ENCODE peak calls at places on chromosomes 2 and 18, in six cellular contexts. D is IMR-90, N is neuronal stem cell, H is H1, P is H9, Y is mesendoderm. U is an unnamed sample.

GRCh38 chr2:23390152-23390551 is 5.2 kb downstream of the KLHL29 start:
- DNase-seq in Y (no peak), D (no peak), N (no peak), P (no peak), H (no peak), U (peak)

GRCh38 chr2:174015428-174015827 is 50.3 kb upstream of the SP3 start:
- DNase-seq in N (no peak), H (no peak), D (no peak), P (no peak), Y (no peak), U (no peak)

GRCh38 chr2:236974206-236974605 is 111.5 kb upstream of the COPS8 start:
- DNase-seq in D (no peak), Y (no peak), N (no peak), P (peak), H (no peak), U (no peak)

GRCh38 chr2:149365826-149366583 is 35.6 kb downstream of the LYPD6 start:
- DNase-seq in Y (peak), P (no peak), N (no peak), H (no peak), D (peak), U (peak)

GRCh38 chr2:95074663-95075439 is 46.8 kb downstream of the MRPS5 start:
- DNase-seq in N (no peak), Y (no peak), D (no peak), P (no peak), H (no peak), U (no peak)

GRCh38 chr18:34809697-34810096 is 99.6 kb downstream of the DTNA start:
- DNase-seq in P (peak), D (peak), N (no peak), Y (peak), H (peak), U (peak)

GRCh38 chr2:230865324-230865765 is 603 bp downstream of the ITM2C start:
- DNase-seq in H (peak), D (no peak), Y (peak), P (no peak), N (no peak), U (peak)

GRCh38 chr2:101309211-101309700 is 755 bp upstream of the RNF149 start:
- DNase-seq in Y (no peak), N (no peak), H (no peak), D (no peak), P (no peak), U (no peak)

GRCh38 chr18:37249895-37250618 is 315.5 kb downstream of the CELF4 start:
- DNase-seq in H (no peak), D (no peak), P (no peak), N (no peak), Y (no peak), U (no peak)

GRCh38 chr2:191176801-191177438 is 26.1 kb upstream of the STAT4 start:
- DNase-seq in P (no peak), H (no peak), Y (no peak), D (no peak), N (no peak), U (no peak)

GRCh38 chr2:179129574-179130238 is 79.8 kb upstream of the CCDC141 start:
- DNase-seq in Y (peak), H (no peak), D (peak), P (no peak), N (no peak), U (peak)

GRCh38 chr2:238473014-238473413 is 46.3 kb downstream of the ASB1 start:
- DNase-seq in D (no peak), H (no peak), P (no peak), N (no peak), Y (no peak), U (no peak)

GRCh38 chr2:16613475-16613874 is 52.2 kb downstream of the CYRIA start:
- DNase-seq in D (no peak), N (no peak), P (no peak), H (no peak), Y (peak), U (no peak)

GRCh38 chr2:118978064-118978463 is 36.1 kb downstream of the MARCO start:
- DNase-seq in D (no peak), Y (no peak), H (no peak), N (no peak), P (peak), U (no peak)

GRCh38 chr2:43437363-43437762 is 158.5 kb downstream of the THADA start:
- DNase-seq in H (no peak), Y (no peak), D (no peak), N (no peak), P (no peak), U (no peak)

GRCh38 chr18:72895548-72895947 is 27.8 kb upstream of the NETO1 start:
- DNase-seq in Y (no peak), H (no peak), P (no peak), D (no peak), N (no peak), U (no peak)

GRCh38 chr2:190406805-190407204 is 1.4 kb upstream of the MFSD6 start:
- DNase-seq in P (no peak), Y (no peak), N (no peak), D (no peak), H (no peak), U (no peak)

GRCh38 chr2:77767388-77768076 is 245.4 kb upstream of the LRRTM4 start:
- DNase-seq in Y (no peak), D (no peak), N (no peak), P (no peak), H (no peak), U (no peak)

GRCh38 chr2:236642584-236643291 is 73.1 kb downstream of the ACKR3 start:
- DNase-seq in Y (peak), D (peak), P (peak), H (no peak), N (no peak), U (peak)

GRCh38 chr2:159070235-159070634 is 101.8 kb downstream of the TANC1 start:
- DNase-seq in H (no peak), D (no peak), Y (no peak), N (no peak), P (no peak), U (no peak)

GRCh38 chr2:174681983-174682577 is 82.2 kb downstream of the CHRNA1 start:
- DNase-seq in Y (no peak), P (peak), N (peak), D (no peak), H (peak), U (peak)

GRCh38 chr2:142112648-142113278 is 18.1 kb downstream of the LRP1B start:
- DNase-seq in H (no peak), P (no peak), Y (peak), N (no peak), D (peak), U (peak)

GRCh38 chr2:232456296-232457120 is 555 bp downstream of the ALPI start:
- DNase-seq in P (peak), Y (no peak), N (no peak), H (no peak), D (no peak), U (no peak)

GRCh38 chr2:20378891-20379519 is 28.4 kb upstream of the PUM2 start:
- DNase-seq in Y (peak), H (peak), N (peak), D (peak), P (peak), U (peak)

GRCh38 chr18:62663731-62664336 is 51.5 kb upstream of the PHLPP1 start:
- DNase-seq in H (no peak), P (no peak), Y (peak), D (peak), N (no peak), U (peak)

GRCh38 chr2:96153291-96153713 is 8.1 kb upstream of the DUSP2 start:
- DNase-seq in D (no peak), N (no peak), Y (no peak), P (peak), H (no peak), U (no peak)

GRCh38 chr2:236089271-236090026 is 78.7 kb downstream of the GBX2 start:
- DNase-seq in D (no peak), Y (no peak), H (no peak), P (no peak), N (no peak), U (no peak)

GRCh38 chr2:7324706-7325105 is 407.5 kb downstream of the RNF144A start:
- DNase-seq in D (no peak), Y (peak), N (no peak), H (peak), P (peak), U (no peak)

GRCh38 chr18:55136864-55137263 is 177.6 kb upstream of the CCDC68 start:
- DNase-seq in H (no peak), Y (no peak), N (no peak), P (no peak), D (peak), U (no peak)

GRCh38 chr2:105396254-105397024 is 2.4 kb downstream of the FHL2 start:
- DNase-seq in Y (peak), H (no peak), D (peak), P (no peak), N (no peak), U (peak)

GRCh38 chr2:73284296-73285161 is at the start of gene FBXO41:
- DNase-seq in P (peak), N (no peak), Y (peak), D (peak), H (peak), U (no peak)

GRCh38 chr2:147428348-147428747 is 416.5 kb upstream of the ACVR2A start:
- DNase-seq in H (no peak), P (no peak), D (no peak), N (no peak), Y (no peak), U (no peak)

GRCh38 chr2:122194546-122194945 is 439.1 kb downstream of the TSN start:
- DNase-seq in P (no peak), H (no peak), D (no peak), N (no peak), Y (peak), U (no peak)

GRCh38 chr2:229313591-229313990 is 42.5 kb upstream of the PID1 start:
- DNase-seq in D (peak), Y (no peak), N (no peak), P (no peak), H (no peak), U (peak)

GRCh38 chr2:42218712-42219111 is 49.6 kb downstream of the EML4 start:
- DNase-seq in H (no peak), D (no peak), P (no peak), Y (no peak), N (no peak), U (no peak)

GRCh38 chr2:42219160-42219559 is 50.0 kb downstream of the EML4 start:
- DNase-seq in H (no peak), Y (no peak), P (no peak), N (no peak), D (no peak), U (no peak)

GRCh38 chr2:42216712-42217111 is 47.6 kb downstream of the EML4 start:
- DNase-seq in H (no peak), Y (no peak), D (peak), N (no peak), P (no peak), U (peak)

GRCh38 chr2:42217914-42218313 is 48.8 kb downstream of the EML4 start:
- DNase-seq in Y (no peak), P (no peak), H (no peak), D (no peak), N (no peak), U (no peak)

DNA sequence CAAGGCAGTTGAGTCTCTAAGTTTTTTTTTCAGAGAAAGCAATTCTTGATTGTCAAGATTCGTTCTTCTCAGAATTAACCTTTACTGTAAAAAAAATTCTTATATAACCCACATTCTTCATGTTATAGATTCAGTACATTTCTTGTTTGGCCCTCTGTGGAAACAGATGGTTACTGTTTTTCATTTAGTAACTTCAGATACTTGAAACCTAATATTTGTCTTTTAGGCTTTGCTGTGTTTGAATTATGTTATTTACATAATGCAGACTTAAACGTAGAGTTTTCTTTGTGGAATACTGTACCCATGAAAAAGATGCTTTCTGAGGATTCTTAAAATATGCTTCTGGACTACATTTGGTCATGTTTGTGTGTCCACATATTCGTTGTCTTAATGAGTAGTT is 48.2 kb downstream of the EML4 start:
- DNase-seq in N (no peak), P (no peak), D (no peak), Y (no peak), H (no peak), U (no peak)
- H3K4me2 ChIP-seq in N (no peak), P (no peak), D (no peak), Y (no peak), H (no peak), U (no peak)

GRCh38 chr2:128554151-128554769 is 235.6 kb upstream of the HS6ST1 start:
- DNase-seq in N (no peak), D (no peak), Y (no peak), P (no peak), H (no peak), U (no peak)
- H2BK15ac ChIP-seq in N (peak), D (no peak), Y (no peak), P (no peak), H (peak), U (no peak)

GRCh38 chr2:29837925-29838324 is 83.5 kb downstream of the ALK start:
- DNase-seq in P (no peak), D (no peak), H (no peak), Y (no peak), N (no peak), U (no peak)

GRCh38 chr2:29844713-29845320 is 76.6 kb downstream of the ALK start:
- DNase-seq in N (no peak), Y (no peak), P (no peak), H (no peak), D (no peak), U (no peak)

GRCh38 chr2:29839306-29839705 is 82.1 kb downstream of the ALK start:
- DNase-seq in N (no peak), H (no peak), P (no peak), Y (no peak), D (no peak), U (no peak)

GRCh38 chr2:29841386-29842004 is 79.9 kb downstream of the ALK start:
- DNase-seq in N (peak), H (peak), Y (peak), D (peak), P (peak), U (peak)
- H4K8ac ChIP-seq in N (no peak), H (no peak), Y (no peak), D (no peak), P (no peak), U (no peak)

GRCh38 chr2:129641371-129641770 is 338.1 kb upstream of the RAB6C start:
- DNase-seq in P (no peak), Y (no peak), D (no peak), H (no peak), N (no peak), U (no peak)
- H3K4me2 ChIP-seq in P (no peak), Y (no peak), D (no peak), H (no peak), N (no peak), U (no peak)

DNA sequence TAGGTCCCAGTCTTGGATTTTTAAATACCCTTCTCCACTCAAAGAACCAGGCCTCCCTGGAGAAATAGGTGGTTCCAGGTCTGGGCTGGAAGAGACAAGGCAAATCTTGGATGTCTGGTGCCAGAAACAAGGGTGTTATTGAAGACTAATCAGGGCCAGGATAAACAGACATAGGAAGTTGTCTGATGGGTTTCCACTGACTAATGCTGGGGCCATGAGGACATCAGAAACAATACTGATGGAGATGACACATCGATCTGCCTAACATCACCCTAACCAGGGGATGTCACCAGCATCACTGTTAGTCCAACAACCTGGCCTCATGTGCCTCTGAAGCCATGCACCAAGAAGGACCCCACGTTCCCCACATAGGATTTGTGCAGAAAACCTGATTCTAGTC is 42.5 kb upstream of the GLI2 start:
- DNase-seq in N (no peak), H (no peak), P (no peak), D (peak), Y (no peak), U (peak)
- H2BK15ac ChIP-seq in N (no peak), H (no peak), P (no peak), D (no peak), Y (no peak), U (no peak)

DNA sequence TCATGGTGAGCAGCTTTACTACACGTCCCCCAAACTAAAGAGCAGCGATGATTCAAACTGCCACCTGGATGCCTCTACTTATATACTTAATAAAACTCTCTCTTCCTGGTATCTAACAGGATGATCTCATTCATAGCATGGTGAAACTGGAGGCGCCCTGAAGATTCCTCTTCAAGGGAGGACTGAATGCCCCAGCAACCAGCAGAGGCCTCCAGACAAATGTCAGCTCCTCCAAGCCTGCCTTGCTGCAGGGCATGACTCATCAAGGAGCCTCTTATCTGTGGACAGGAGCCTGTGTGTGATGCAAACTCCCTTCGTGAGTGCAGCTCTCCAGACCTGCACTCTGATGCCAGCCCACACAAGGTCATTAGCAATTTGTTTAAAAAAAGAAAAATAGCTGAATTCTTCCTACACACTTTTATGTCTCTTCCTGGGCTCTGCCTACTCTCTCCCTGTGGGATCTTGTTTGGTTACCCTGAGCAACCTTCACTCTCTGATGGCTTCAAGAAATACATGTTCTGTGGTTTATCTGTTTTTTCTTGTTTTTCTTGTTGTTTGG is 30.2 kb downstream of the LONRF2 start:
- DNase-seq in N (no peak), P (peak), D (peak), H (no peak), Y (peak), U (peak)
- H4K8ac ChIP-seq in N (no peak), P (no peak), D (peak), H (no peak), Y (no peak), U (no peak)

GRCh38 chr2:172213116-172213515 is 110.4 kb upstream of the DLX2 start:
- DNase-seq in N (no peak), P (no peak), H (no peak), Y (no peak), D (no peak), U (no peak)
- H3K4me2 ChIP-seq in N (no peak), P (no peak), H (no peak), Y (no peak), D (no peak), U (no peak)

GRCh38 chr18:11148655-11149440 is 521 bp downstream of the PIEZO2 start:
- DNase-seq in P (peak), Y (peak), H (peak), N (peak), D (no peak), U (peak)

GRCh38 chr18:11146238-11146946 is 3.0 kb downstream of the PIEZO2 start:
- DNase-seq in Y (peak), H (peak), D (no peak), P (peak), N (no peak), U (no peak)

GRCh38 chr18:11146947-11147345 is 2.4 kb downstream of the PIEZO2 start:
- DNase-seq in D (no peak), P (peak), H (peak), Y (peak), N (no peak), U (no peak)

GRCh38 chr18:11147962-11148654 is 1.3 kb downstream of the PIEZO2 start:
- DNase-seq in P (peak), N (no peak), D (no peak), Y (peak), H (peak), U (peak)

GRCh38 chr18:11147371-11147860 is 2.0 kb downstream of the PIEZO2 start:
- DNase-seq in H (peak), Y (peak), P (peak), N (no peak), D (no peak), U (peak)
- H2BK15ac ChIP-seq in H (peak), Y (no peak), P (no peak), N (no peak), D (no peak), U (no peak)

GRCh38 chr2:36967236-36967876 is 1.0 kb upstream of the STRN start:
- DNase-seq in Y (peak), H (no peak), N (no peak), D (no peak), P (no peak), U (no peak)
- H4K8ac ChIP-seq in Y (no peak), H (no peak), N (no peak), D (peak), P (no peak), U (no peak)

GRCh38 chr2:172091626-172092566 is 6.6 kb downstream of the DLX1 start:
- DNase-seq in H (no peak), D (no peak), P (no peak), Y (no peak), N (no peak), U (no peak)
- H3K4me2 ChIP-seq in H (no peak), D (no peak), P (no peak), Y (no peak), N (no peak), U (no peak)

U was measured in mesenchymal stem cell.